ENCODE peak calls at places on chromosomes 13 and 19, in seven cellular contexts. J, E, A, B, Y, N and H are unnamed samples.

GRCh38 chr13:100533588-100534041 is 55.0 kb downstream of the GGACT start:
- DNase-seq in J (no peak), E (no peak), A (no peak), B (no peak), Y (no peak), N (no peak), H (no peak)

GRCh38 chr13:49683489-49683888 is 7.8 kb downstream of the EBPL start:
- DNase-seq in J (no peak), E (no peak), A (no peak), B (no peak), Y (no peak), N (no peak), H (no peak)

GRCh38 chr13:28583661-28584091 is 75.3 kb upstream of the POMP start:
- DNase-seq in J (no peak), E (no peak), A (no peak), B (no peak), Y (no peak), N (no peak), H (peak; percentile 32)

GRCh38 chr13:52832268-52832667 is 16.2 kb downstream of the PCDH8 start:
- DNase-seq in J (no peak), E (no peak), A (no peak), B (no peak), Y (peak; percentile 14), N (no peak), H (no peak)

GRCh38 chr13:100650321-100650720 is 24.3 kb downstream of the TMTC4 start:
- DNase-seq in J (no peak), E (no peak), A (no peak), B (no peak), Y (no peak), N (no peak), H (no peak)

GRCh38 chr19:41447732-41448332 is 4.9 kb downstream of the ERICH4 start:
- DNase-seq in J (no peak), E (no peak), A (no peak), B (no peak), Y (no peak), N (no peak), H (no peak)

GRCh38 chr19:36030264-36031148 is 2.2 kb downstream of the CLIP3 start:
- DNase-seq in J (no peak), E (no peak), A (no peak), B (peak; percentile 47), Y (no peak), N (no peak), H (no peak)

GRCh38 chr13:91722267-91722884 is 324.0 kb downstream of the GPC5 start:
- DNase-seq in J (peak; percentile 49), E (no peak), A (no peak), B (peak; percentile 52), Y (peak; percentile 59), N (no peak), H (peak; percentile 15)

GRCh38 chr13:40786568-40786996 is 2.8 kb upstream of the SLC25A15 start:
- DNase-seq in J (peak; percentile 27), E (no peak), A (no peak), B (peak; percentile 57), Y (no peak), N (no peak), H (peak; percentile 28)

GRCh38 chr13:114104626-114105350 is 27.6 kb downstream of the RASA3 start:
- DNase-seq in J (no peak), E (no peak), A (no peak), B (no peak), Y (no peak), N (no peak), H (no peak)

GRCh38 chr19:42066075-42066754 is 3.8 kb downstream of the GRIK5 start:
- DNase-seq in J (no peak), E (no peak), A (no peak), B (peak; percentile 37), Y (no peak), N (no peak), H (peak; percentile 16)

GRCh38 chr19:28943651-28944050 is 269.3 kb downstream of the UQCRFS1 start:
- DNase-seq in J (no peak), E (no peak), A (no peak), B (no peak), Y (no peak), N (no peak), H (no peak)
- TF ChIP-seq CTCF in J (no peak), E (no peak), A (no peak), B (no peak), Y (no peak), N (no peak), H (no peak)

DNA sequence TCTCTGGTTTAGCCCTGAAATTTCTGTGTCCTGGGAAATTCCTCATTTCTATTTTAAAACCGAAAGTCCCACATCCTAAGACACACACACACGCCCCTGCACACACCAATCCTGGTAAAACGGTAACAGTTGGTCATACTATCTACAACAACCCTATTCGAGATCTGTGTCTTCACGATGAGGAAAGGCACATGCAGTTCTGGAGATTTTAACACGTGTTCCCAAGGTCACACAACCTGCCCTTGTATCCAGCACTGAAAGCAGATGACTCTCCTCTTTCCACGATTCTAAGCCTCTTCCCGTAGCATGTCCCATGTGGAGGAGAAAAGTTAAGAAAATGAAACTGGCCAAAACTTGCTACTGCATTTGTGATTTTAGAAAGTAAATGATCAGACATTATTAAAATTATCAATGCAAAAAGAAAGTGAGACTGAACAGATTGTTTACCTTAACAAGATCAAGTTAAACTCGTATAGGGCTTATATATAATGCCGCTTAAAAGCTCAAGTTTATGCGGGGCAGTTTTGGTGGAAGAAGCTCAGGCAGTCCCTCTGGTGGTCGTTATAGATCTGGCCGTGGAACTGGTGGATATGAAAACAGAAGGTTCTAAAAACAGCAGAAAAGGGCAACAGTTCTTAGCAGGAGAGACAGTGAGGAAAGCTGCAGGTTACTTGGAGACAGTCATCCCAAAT is 32.7 kb downstream of the VSTM1 start:
- DNase-seq in J (no peak), E (no peak), A (no peak), B (peak; percentile 52), Y (peak; percentile 29), N (no peak), H (no peak)
- TF ChIP-seq CTCF in J (peak; percentile 54), E (peak; percentile 17), A (peak; percentile 45), B (peak; percentile 76), Y (peak; percentile 60), N (peak; percentile 40), H (peak; percentile 75)

GRCh38 chr13:69524459-69525155 is 583.0 kb upstream of the ATXN8OS start:
- DNase-seq in J (peak; percentile 17), E (no peak), A (no peak), B (peak; percentile 14), Y (no peak), N (no peak), H (no peak)
- TF ChIP-seq CTCF in J (peak; percentile 26), E (peak; percentile 27), A (peak; percentile 67), B (peak; percentile 35), Y (peak; percentile 21), N (peak; percentile 11), H (no peak)

DNA sequence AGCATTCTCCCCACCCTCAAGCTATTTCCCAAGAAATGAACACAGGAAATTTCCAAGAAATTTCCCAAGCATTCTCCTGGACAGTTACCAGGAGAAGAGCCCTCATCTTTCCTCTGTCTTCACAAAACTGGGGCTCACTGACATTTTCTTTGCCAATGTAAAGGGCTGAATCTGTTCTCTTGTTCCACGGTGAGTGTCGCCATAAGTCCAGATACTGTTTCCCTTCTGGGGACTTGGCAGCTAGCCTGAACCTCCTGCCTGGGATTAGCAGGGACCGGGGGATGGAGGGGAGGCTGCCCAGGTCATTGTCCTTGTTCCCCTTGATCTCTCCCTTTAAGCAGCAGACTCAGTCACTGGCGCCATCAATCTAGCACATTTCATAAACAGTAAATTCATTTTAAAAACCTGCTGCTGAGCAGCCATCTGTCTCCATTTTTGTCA is 172.8 kb downstream of the DNAJC15 start:
- DNase-seq in J (peak; percentile 4), E (no peak), A (no peak), B (peak; percentile 30), Y (peak; percentile 19), N (peak; percentile 41), H (no peak)
- TF ChIP-seq CTCF in J (peak; percentile 14), E (no peak), A (no peak), B (peak; percentile 34), Y (peak; percentile 25), N (peak; percentile 51), H (peak; percentile 19)

GRCh38 chr13:26708007-26708297 is 52.6 kb downstream of the GPR12 start:
- DNase-seq in J (no peak), E (no peak), A (no peak), B (no peak), Y (no peak), N (no peak), H (no peak)

GRCh38 chr13:26707122-26708006 is 53.2 kb downstream of the GPR12 start:
- DNase-seq in J (peak; percentile 45), E (peak; percentile 24), A (no peak), B (peak; percentile 82), Y (peak; percentile 69), N (no peak), H (peak; percentile 54)

GRCh38 chr13:26709461-26709860 is 51.1 kb downstream of the GPR12 start:
- DNase-seq in J (no peak), E (no peak), A (no peak), B (no peak), Y (no peak), N (no peak), H (no peak)

GRCh38 chr13:26710166-26710565 is 50.4 kb downstream of the GPR12 start:
- DNase-seq in J (no peak), E (no peak), A (no peak), B (no peak), Y (no peak), N (no peak), H (no peak)

GRCh38 chr13:26706381-26706780 is 54.2 kb downstream of the GPR12 start:
- DNase-seq in J (no peak), E (no peak), A (no peak), B (no peak), Y (no peak), N (no peak), H (no peak)
- TF ChIP-seq CTCF in J (no peak), E (no peak), A (peak; percentile 34), B (no peak), Y (no peak), N (no peak), H (peak; percentile 25)

GRCh38 chr19:47389150-47389556 is 30.2 kb downstream of the MEIS3 start:
- DNase-seq in J (no peak), E (no peak), A (no peak), B (no peak), Y (no peak), N (no peak), H (no peak)
- TF ChIP-seq CTCF in J (no peak), E (no peak), A (no peak), B (no peak), Y (no peak), N (no peak), H (no peak)

GRCh38 chr19:18839465-18840287 is 7.9 kb downstream of the UPF1 start:
- DNase-seq in J (no peak), E (no peak), A (no peak), B (peak; percentile 71), Y (no peak), N (no peak), H (no peak)
- TF ChIP-seq CTCF in J (no peak), E (no peak), A (no peak), B (no peak), Y (no peak), N (no peak), H (no peak)